ENCODE peak calls at places on chromosomes 12 and 14, in seven cellular contexts. Q, D, G, C, Z, Y and R are unnamed samples.
A peak's percentile ranks its signal among the peaks of the same experiment; 100 is the strongest.

GRCh38 chr12:66744956-66745383 is 66.1 kb upstream of the GRIP1 start:
- DNase-seq in G (no peak), Q (no peak), D (no peak), Z (no peak), Y (no peak), C (no peak), R (no peak)

GRCh38 chr12:32273063-32273521 is 126.3 kb upstream of the FGD4 start:
- DNase-seq in Q (no peak), D (no peak), Y (no peak), Z (no peak), C (no peak), G (no peak), R (peak; percentile 40)

GRCh38 chr12:119729871-119730270 is 61.9 kb downstream of the PRKAB1 start:
- DNase-seq in G (no peak), Y (no peak), Q (no peak), C (no peak), D (peak; percentile 72), Z (no peak), R (no peak)

GRCh38 chr12:71430756-71431155 is 8.8 kb upstream of the LGR5 start:
- DNase-seq in C (no peak), Y (no peak), G (no peak), Z (no peak), Q (no peak), D (no peak), R (no peak)

GRCh38 chr12:11651785-11652184 is 2.3 kb downstream of the ETV6 start:
- DNase-seq in Y (no peak), C (no peak), D (no peak), G (no peak), Q (no peak), Z (peak; percentile 21), R (no peak)

GRCh38 chr14:29608861-29609260 is 318.8 kb downstream of the PRKD1 start:
- DNase-seq in G (no peak), D (no peak), Z (no peak), Q (no peak), Y (no peak), C (no peak), R (no peak)

GRCh38 chr14:59123975-59124374 is 64.5 kb upstream of the DAAM1 start:
- DNase-seq in D (no peak), C (no peak), Y (peak; percentile 28), G (no peak), Q (no peak), Z (peak; percentile 40), R (no peak)

GRCh38 chr14:67704484-67705089 is 2.9 kb downstream of the RDH12 start:
- DNase-seq in D (no peak), Z (peak; percentile 50), G (peak; percentile 35), C (no peak), Y (peak; percentile 56), Q (peak; percentile 34), R (peak; percentile 67)

GRCh38 chr14:36570065-36570464 is 12.3 kb downstream of the NKX2-8 start:
- DNase-seq in Z (no peak), C (no peak), Y (no peak), D (no peak), G (no peak), Q (no peak), R (no peak)

GRCh38 chr14:34199585-34199984 is 248.7 kb upstream of the EGLN3 start:
- DNase-seq in Q (no peak), D (no peak), C (no peak), G (no peak), Z (peak; percentile 80), Y (no peak), R (no peak)

GRCh38 chr12:75706786-75707605 is 195.6 kb upstream of the KRR1 start:
- DNase-seq in Q (no peak), C (no peak), Y (no peak), G (no peak), D (no peak), Z (peak; percentile 50), R (no peak)

GRCh38 chr14:103093856-103094405 is 594 bp upstream of the EXOC3L4 start:
- DNase-seq in D (no peak), Y (no peak), Q (no peak), C (no peak), G (no peak), Z (no peak), R (no peak)

GRCh38 chr12:108611884-108612415 is 14.1 kb upstream of the TMEM119 start:
- DNase-seq in C (no peak), Z (peak; percentile 82), D (peak; percentile 63), G (no peak), Q (peak; percentile 68), Y (no peak), R (no peak)

GRCh38 chr12:94616217-94616729 is 34.1 kb downstream of the TMCC3 start:
- DNase-seq in D (no peak), Y (peak; percentile 51), Z (no peak), Q (no peak), G (no peak), C (no peak), R (no peak)

GRCh38 chr12:55720894-55721444 is 776 bp downstream of the RDH5 start:
- DNase-seq in Z (peak; percentile 97), Q (peak; percentile 38), D (peak; percentile 96), Y (no peak), C (peak; percentile 84), G (peak; percentile 65), R (no peak)

GRCh38 chr12:53049582-53050318 is at the start of gene TNS2:
- DNase-seq in C (peak; percentile 95), G (peak; percentile 70), Y (peak; percentile 35), Z (peak; percentile 65), Q (peak; percentile 71), D (peak; percentile 87), R (no peak)

DNA sequence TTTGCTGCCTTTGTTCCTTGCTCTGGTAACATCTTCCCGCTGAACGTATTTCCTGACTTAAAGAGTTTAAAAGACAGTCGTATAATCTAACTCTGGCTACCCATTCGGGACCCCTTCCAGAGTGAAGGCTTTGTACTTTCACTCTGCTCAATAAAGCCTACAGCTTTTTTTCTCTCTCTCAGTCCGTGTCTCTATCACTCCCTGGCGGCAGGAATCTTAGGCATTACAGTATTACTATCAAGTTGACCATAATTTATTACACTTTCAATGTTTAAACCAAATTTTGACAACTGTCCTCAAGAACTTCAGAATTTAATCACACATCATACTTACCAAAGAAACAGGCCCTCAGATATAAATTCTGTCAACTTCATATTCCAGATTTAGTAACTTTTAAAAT is 967.9 kb downstream of the FSCB start:
- DNase-seq in Z (no peak), G (peak; percentile 38), Y (peak; percentile 66), D (peak; percentile 19), C (no peak), Q (peak; percentile 28), R (no peak)
- TF ChIP-seq CTCF in Z (no peak), G (peak; percentile 66), Y (peak; percentile 41), D (peak; percentile 56), C (no peak), Q (peak; percentile 37), R (no peak)

GRCh38 chr14:61296707-61297502 is 15.8 kb upstream of the TMEM30B start:
- DNase-seq in D (no peak), Q (no peak), Y (peak; percentile 54), Z (peak; percentile 34), C (no peak), G (no peak), R (peak; percentile 38)
- TF ChIP-seq CTCF in D (peak; percentile 62), Q (no peak), Y (peak; percentile 74), Z (peak; percentile 79), C (peak; percentile 32), G (peak; percentile 57), R (peak; percentile 68)

DNA sequence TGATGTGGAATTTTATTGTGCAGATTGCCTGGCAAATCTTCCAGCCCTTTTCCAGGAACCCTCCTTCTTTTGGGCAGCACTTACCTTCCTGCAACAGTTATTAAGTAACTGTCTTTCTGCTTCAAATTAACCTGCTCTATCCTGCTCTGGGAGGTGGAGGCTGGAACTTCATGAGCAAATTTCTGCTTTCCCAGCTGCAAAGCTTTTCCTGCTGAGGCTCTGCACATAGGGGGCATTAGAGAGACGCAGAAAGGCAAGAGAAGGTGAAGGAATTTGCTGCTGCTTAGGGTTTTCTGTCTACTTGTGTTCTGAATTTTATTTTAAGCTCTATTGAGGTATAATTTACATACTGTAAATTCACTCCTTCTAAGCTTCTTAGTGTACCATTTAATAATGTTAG is 259.2 kb downstream of the PCNX1 start:
- DNase-seq in Q (peak; percentile 55), C (no peak), D (peak; percentile 64), Z (peak; percentile 83), Y (peak; percentile 46), G (no peak), R (no peak)
- TF ChIP-seq CTCF in Q (peak; percentile 28), C (no peak), D (peak; percentile 42), Z (peak; percentile 96), Y (peak; percentile 73), G (peak; percentile 46), R (peak; percentile 68)

GRCh38 chr12:50639721-50640120 is 124.2 kb upstream of the ATF1 start:
- DNase-seq in Y (no peak), Z (no peak), G (no peak), Q (no peak), C (no peak), D (no peak), R (no peak)

GRCh38 chr12:50642035-50642451 is 121.9 kb upstream of the ATF1 start:
- DNase-seq in C (no peak), Q (no peak), D (no peak), Z (peak; percentile 6), Y (no peak), G (no peak), R (no peak)

GRCh38 chr12:50642755-50643154 is 121.1 kb upstream of the ATF1 start:
- DNase-seq in Q (no peak), Y (no peak), C (no peak), G (no peak), D (no peak), Z (no peak), R (no peak)

GRCh38 chr12:50640321-50640939 is 123.5 kb upstream of the ATF1 start:
- DNase-seq in D (no peak), C (no peak), Y (no peak), G (no peak), Q (no peak), Z (no peak), R (no peak)

GRCh38 chr12:50641566-50641965 is 122.3 kb upstream of the ATF1 start:
- DNase-seq in Q (peak; percentile 22), G (peak; percentile 48), C (no peak), Z (no peak), D (no peak), Y (no peak), R (no peak)
- TF ChIP-seq CTCF in Q (no peak), G (peak; percentile 45), C (no peak), Z (no peak), D (no peak), Y (no peak), R (no peak)

GRCh38 chr12:128318946-128319345 is 52.0 kb downstream of the TMEM132C start:
- DNase-seq in Y (no peak), G (no peak), C (peak; percentile 23), Q (no peak), Z (no peak), D (no peak), R (no peak)

GRCh38 chr12:128314611-128315010 is 47.6 kb downstream of the TMEM132C start:
- DNase-seq in C (no peak), Y (no peak), D (no peak), G (no peak), Z (no peak), Q (no peak), R (no peak)

GRCh38 chr12:128316981-128317526 is 50.1 kb downstream of the TMEM132C start:
- DNase-seq in D (no peak), C (peak; percentile 23), G (no peak), Z (no peak), Y (no peak), Q (no peak), R (no peak)

GRCh38 chr12:128316078-128316477 is 49.1 kb downstream of the TMEM132C start:
- DNase-seq in G (no peak), C (no peak), Q (no peak), Y (no peak), D (no peak), Z (no peak), R (no peak)
- TF ChIP-seq CTCF in G (no peak), C (no peak), Q (no peak), Y (no peak), D (no peak), Z (no peak), R (no peak)